ENCODE peak calls at places on chromosome 10, in ten cellular contexts. A is Daoy; O is NCI-H460; L is CD4-positive, CD25-positive, alpha-beta regulatory T cell; V is cardiac muscle cell; T is BJ; J is H4; P is G401; G is IMR-90; S is A549. Y is an unnamed sample.

GRCh38 chr10:1420663-1421362 is 316.5 kb downstream of the ADARB2 start:
- DNase-seq in A (peak), T (no peak), O (peak), V (no peak), G (no peak), S (peak), L (peak), P (peak), J (peak), Y (no peak)

GRCh38 chr10:26557641-26558014 is 119.5 kb downstream of the APBB1IP start:
- DNase-seq in J (peak), T (no peak), L (no peak), V (peak), O (no peak), A (peak), S (peak), G (no peak), P (no peak), Y (peak)

GRCh38 chr10:124686707-124687376 is 57.3 kb downstream of the FAM53B start:
- DNase-seq in T (no peak), O (no peak), L (no peak), V (no peak), J (no peak), G (no peak), P (no peak), A (no peak), S (no peak), Y (no peak)

GRCh38 chr10:113096111-113097045 is 146.3 kb downstream of the TCF7L2 start:
- DNase-seq in G (no peak), O (no peak), L (no peak), P (peak), J (no peak), T (no peak), V (no peak), A (no peak), S (no peak), Y (peak)

GRCh38 chr10:71045188-71045841 is 156.9 kb upstream of the PCBD1 start:
- DNase-seq in G (no peak), A (no peak), S (no peak), T (no peak), P (no peak), O (no peak), L (no peak), J (no peak), V (no peak), Y (no peak)

GRCh38 chr10:89466599-89467035 is 52.2 kb downstream of the IFIT5 start:
- DNase-seq in P (no peak), O (peak), G (peak), S (peak), V (peak), A (peak), J (peak), T (no peak), L (no peak), Y (peak)

GRCh38 chr10:69728335-69728861 is 73.3 kb upstream of the COL13A1 start:
- DNase-seq in O (no peak), L (no peak), S (peak), V (peak), T (no peak), P (no peak), J (peak), A (peak), G (peak), Y (no peak)

GRCh38 chr10:24917493-24917892 is 34.9 kb downstream of the PRTFDC1 start:
- DNase-seq in V (no peak), O (no peak), L (no peak), A (no peak), J (no peak), T (no peak), S (no peak), P (no peak), G (no peak), Y (no peak)

GRCh38 chr10:47406870-47407648 is 23.0 kb upstream of the ZNF488 start:
- DNase-seq in L (no peak), T (peak), G (peak), S (peak), O (no peak), P (no peak), A (peak), V (peak), J (peak), Y (peak)

GRCh38 chr10:99620713-99621453 is 644 bp upstream of the SLC25A28 start:
- DNase-seq in A (peak), J (peak), V (peak), L (no peak), O (peak), P (peak), S (peak), G (peak), T (peak), Y (peak)

GRCh38 chr10:132577350-132578005 is 39.9 kb downstream of the INPP5A start:
- DNase-seq in J (no peak), S (peak), G (no peak), P (no peak), V (peak), O (peak), T (no peak), A (peak), L (no peak), Y (peak)

GRCh38 chr10:6741561-6741960 is 161.5 kb upstream of the PRKCQ start:
- DNase-seq in L (no peak), G (peak), T (peak), A (no peak), V (peak), J (no peak), O (no peak), S (no peak), P (no peak), Y (no peak)

GRCh38 chr10:79079490-79080355 is 11.0 kb downstream of the ZMIZ1 start:
- DNase-seq in P (no peak), V (peak), A (peak), T (no peak), S (peak), O (no peak), L (no peak), G (peak), J (peak), Y (peak)

GRCh38 chr10:6525599-6526160 is 54.4 kb downstream of the PRKCQ start:
- DNase-seq in V (peak), O (no peak), P (no peak), A (no peak), G (no peak), S (no peak), L (no peak), J (no peak), T (no peak), Y (no peak)

GRCh38 chr10:93999401-93999851 is 5.7 kb downstream of the PLCE1 start:
- DNase-seq in L (no peak), O (no peak), V (peak), T (peak), A (peak), J (peak), S (no peak), G (peak), P (no peak), Y (peak)

GRCh38 chr10:124745678-124746077 is 1.5 kb upstream of the FAM53B start:
- DNase-seq in J (peak), G (peak), A (no peak), L (peak), S (peak), V (peak), O (peak), T (no peak), P (no peak), Y (peak)

GRCh38 chr10:43227911-43228782 is 38.7 kb downstream of the RASGEF1A start:
- DNase-seq in L (no peak), G (no peak), P (no peak), T (no peak), V (no peak), S (no peak), O (no peak), A (no peak), J (no peak), Y (no peak)

GRCh38 chr10:18681971-18682403 is 22.8 kb downstream of the ARL5B start:
- DNase-seq in V (peak), P (no peak), G (peak), J (peak), S (peak), T (no peak), O (no peak), L (no peak), A (peak), Y (peak)

GRCh38 chr10:44935201-44935960 is 24.2 kb upstream of the RASSF4 start:
- DNase-seq in J (peak), G (peak), A (peak), L (no peak), V (peak), P (no peak), O (no peak), T (peak), S (peak), Y (peak)

GRCh38 chr10:29826221-29826620 is 191.4 kb upstream of the SVIL start:
- DNase-seq in S (no peak), O (no peak), J (no peak), L (no peak), P (no peak), A (no peak), V (no peak), T (no peak), G (no peak), Y (no peak)

GRCh38 chr10:82392533-82392932 is 517.5 kb downstream of the NRG3 start:
- DNase-seq in G (no peak), O (no peak), P (no peak), V (no peak), J (no peak), A (no peak), T (no peak), L (no peak), S (no peak), Y (no peak)

GRCh38 chr10:30437039-30437781 is 3.2 kb downstream of the MAP3K8 start:
- DNase-seq in O (no peak), L (peak), S (peak), J (no peak), A (peak), V (peak), G (peak), T (no peak), P (no peak), Y (peak)

GRCh38 chr10:79320785-79321493 is 26.3 kb upstream of the PPIF start:
- DNase-seq in P (peak), O (peak), G (peak), L (no peak), A (peak), J (peak), V (peak), S (peak), T (peak), Y (peak)

GRCh38 chr10:127313996-127314700 is 117.8 kb upstream of the INSYN2A start:
- DNase-seq in P (no peak), L (no peak), J (no peak), S (no peak), T (no peak), V (no peak), A (no peak), G (no peak), O (no peak), Y (no peak)

GRCh38 chr10:109961181-109962001 is 38.1 kb upstream of the XPNPEP1 start:
- DNase-seq in S (no peak), L (no peak), G (peak), A (peak), V (no peak), T (no peak), J (peak), O (no peak), P (peak), Y (no peak)

GRCh38 chr10:33815776-33816175 is 481.3 kb upstream of the NRP1 start:
- DNase-seq in P (no peak), T (no peak), A (no peak), V (no peak), L (no peak), J (no peak), S (peak), G (no peak), O (no peak), Y (no peak)

GRCh38 chr10:74585231-74586087 is 240.9 kb upstream of the KAT6B start:
- DNase-seq in L (peak), S (no peak), A (peak), J (peak), T (no peak), G (peak), V (peak), P (peak), O (no peak), Y (no peak)

GRCh38 chr10:132796846-132797245 is 10.9 kb upstream of the NKX6-2 start:
- DNase-seq in S (no peak), V (no peak), A (no peak), L (no peak), P (no peak), O (no peak), J (no peak), T (no peak), G (no peak), Y (no peak)

GRCh38 chr10:120511165-120511564 is 54.1 kb downstream of the PLPP4 start:
- DNase-seq in L (no peak), A (peak), T (no peak), J (peak), P (no peak), G (no peak), O (no peak), V (no peak), S (no peak), Y (peak)

GRCh38 chr10:78980815-78981214 is 88.0 kb upstream of the ZMIZ1 start:
- DNase-seq in V (peak), T (no peak), L (no peak), O (no peak), J (no peak), P (no peak), S (no peak), G (no peak), A (no peak), Y (no peak)

GRCh38 chr10:58319599-58319998 is 15.2 kb upstream of the UBE2D1 start:
- DNase-seq in P (no peak), S (peak), J (no peak), T (no peak), L (no peak), G (no peak), A (no peak), V (no peak), O (no peak), Y (no peak)

GRCh38 chr10:2414562-2414961 is 652.8 kb upstream of the PFKP start:
- DNase-seq in V (no peak), L (no peak), O (no peak), P (no peak), S (no peak), J (no peak), A (no peak), T (no peak), G (no peak), Y (no peak)

GRCh38 chr10:15528478-15529239 is 157.6 kb upstream of the FAM171A1 start:
- DNase-seq in T (no peak), J (no peak), V (no peak), O (no peak), A (no peak), S (no peak), L (no peak), P (no peak), G (no peak), Y (no peak)

Y was measured in AG20443.